ENCODE peak calls at places on chromosomes 16 and 17, in six cellular contexts. T, N, R, K, Q and C are unnamed samples.

GRCh38 chr16:88303890-88304819 is 78.6 kb upstream of the ZNF469 start:
- DNase-seq in N (no peak), K (no peak), Q (no peak), T (no peak), R (peak), C (no peak)

GRCh38 chr17:17941015-17941414 is 31.2 kb downstream of the TOM1L2 start:
- DNase-seq in T (no peak), K (no peak), N (no peak), R (no peak), Q (no peak), C (no peak)

GRCh38 chr17:70767102-70767701 is 597.9 kb downstream of the KCNJ2 start:
- DNase-seq in T (no peak), Q (no peak), N (no peak), R (no peak), K (no peak), C (no peak)

GRCh38 chr17:8537734-8538133 is 92.8 kb downstream of the MYH10 start:
- DNase-seq in T (no peak), R (no peak), N (no peak), Q (no peak), K (no peak), C (no peak)

GRCh38 chr16:71230122-71230845 is at the start of gene HYDIN:
- DNase-seq in T (peak), K (no peak), Q (no peak), R (peak), N (no peak), C (peak)

GRCh38 chr17:67056746-67057490 is 12.6 kb downstream of the CACNG1 start:
- DNase-seq in N (no peak), T (no peak), Q (no peak), R (no peak), K (no peak), C (no peak)

GRCh38 chr17:82862191-82862590 is 22.4 kb upstream of the ZNF750 start:
- DNase-seq in K (no peak), T (no peak), Q (no peak), N (no peak), R (no peak), C (no peak)

GRCh38 chr16:27446721-27447120 is 44.7 kb downstream of the IL21R start:
- DNase-seq in T (no peak), N (no peak), R (no peak), Q (peak), K (no peak), C (no peak)

GRCh38 chr17:2706911-2707510 is 4.6 kb downstream of the CLUH start:
- DNase-seq in Q (no peak), N (no peak), K (no peak), R (no peak), T (peak), C (no peak)

GRCh38 chr16:54409982-54410381 is 123.4 kb upstream of the IRX3 start:
- DNase-seq in R (no peak), K (no peak), N (no peak), T (no peak), Q (no peak), C (no peak)

GRCh38 chr16:30998852-30999761 is 11.3 kb downstream of the STX1B start:
- DNase-seq in K (no peak), N (no peak), R (no peak), T (no peak), Q (no peak), C (no peak)

GRCh38 chr17:21353326-21354010 is 22.7 kb upstream of the KCNJ12 start:
- DNase-seq in K (no peak), R (no peak), Q (no peak), T (no peak), N (no peak), C (no peak)